ENCODE peak calls at places on chromosomes 4 and X, in eight cellular contexts. L is left kidney; J is activated T-cell treated with anti-CD3 and anti-CD28 coated beads for 24 hours; Q is AG09319; E is kidney epithelial cell; S is activated CD4-positive, alpha-beta T cell treated with anti-CD3 and anti-CD28 coated beads, Interleukin-2, amount 10 ng/mL, durations not matched to agents 7 days and 5 days; T is GDM1; F is mucosa of descending colon. U is an unnamed sample.

GRCh38 chrX:130086414-130087207 is 23.7 kb downstream of the ELF4 start:
- DNase-seq in L (no peak), J (peak), Q (no peak), E (no peak), S (peak), T (peak), F (peak), U (no peak)

GRCh38 chr4:24763631-24764302 is 31.6 kb upstream of the SOD3 start:
- DNase-seq in L (peak), J (no peak), Q (no peak), E (peak), S (no peak), T (no peak), F (no peak), U (peak)

GRCh38 chr4:183249854-183250253 is 70.2 kb downstream of the CLDN22 start:
- DNase-seq in L (peak), J (no peak), Q (no peak), E (no peak), S (peak), T (no peak), F (no peak), U (peak)

GRCh38 chr4:188198980-188199792 is 59.9 kb downstream of the TRIML1 start:
- DNase-seq in L (no peak), J (no peak), Q (no peak), E (no peak), S (no peak), T (no peak), F (no peak), U (no peak)

GRCh38 chr4:136847881-136848621 is 684.2 kb downstream of the PCDH18 start:
- DNase-seq in L (no peak), J (no peak), Q (no peak), E (no peak), S (no peak), T (no peak), F (no peak), U (no peak)

GRCh38 chrX:39854772-39855747 is 242.7 kb downstream of the BCOR start:
- DNase-seq in L (no peak), J (peak), Q (no peak), E (no peak), S (peak), T (peak), F (no peak), U (no peak)

GRCh38 chr4:151644625-151645024 is 116.2 kb downstream of the GATB start:
- DNase-seq in L (peak), J (no peak), Q (no peak), E (no peak), S (no peak), T (no peak), F (peak), U (no peak)

GRCh38 chr4:104490770-104491395 is 3.8 kb downstream of the CXXC4 start:
- DNase-seq in L (peak), J (peak), Q (no peak), E (no peak), S (peak), T (peak), F (peak), U (peak)

GRCh38 chr4:124118061-124118460 is 594.5 kb downstream of the ANKRD50 start:
- DNase-seq in L (no peak), J (no peak), Q (no peak), E (no peak), S (no peak), T (no peak), F (no peak), U (no peak)

GRCh38 chr4:169184236-169184635 is 86.5 kb downstream of the SH3RF1 start:
- DNase-seq in L (no peak), J (no peak), Q (no peak), E (no peak), S (no peak), T (no peak), F (no peak), U (no peak)

GRCh38 chr4:146500216-146500615 is 21.5 kb downstream of the SLC10A7 start:
- DNase-seq in L (no peak), J (no peak), Q (no peak), E (no peak), S (no peak), T (no peak), F (no peak), U (no peak)

GRCh38 chr4:83535945-83536648 is at the start of gene GPAT3:
- DNase-seq in L (peak), J (peak), Q (peak), E (no peak), S (peak), T (peak), F (peak), U (peak)

GRCh38 chr4:143514432-143514831 is 930 bp downstream of the SMARCA5 start:
- DNase-seq in L (peak), J (peak), Q (no peak), E (no peak), S (peak), T (peak), F (peak), U (peak)

GRCh38 chr4:125368161-125368560 is 53.4 kb downstream of the FAT4 start:
- DNase-seq in L (no peak), J (no peak), Q (no peak), E (no peak), S (no peak), T (no peak), F (no peak), U (no peak)